ENCODE peak calls at places on chromosomes 7 and 10, in six cellular contexts. G is A549, X is heart left ventricle, L is K562, Y is HepG2, K is gastrocnemius medialis. Z is an unnamed sample.

GRCh38 chr10:133302230-133302629 is 6.4 kb downstream of the TUBGCP2 start:
- ATAC-seq in G (peak), X (peak), L (no peak), Y (peak), K (no peak), Z (no peak)

GRCh38 chr10:114626841-114627240 is 31.2 kb downstream of the ABLIM1 start:
- ATAC-seq in G (no peak), X (no peak), L (no peak), Y (no peak), K (no peak), Z (no peak)

GRCh38 chr10:19713800-19714525 is 102.3 kb upstream of the PLXDC2 start:
- ATAC-seq in G (no peak), X (no peak), L (peak), Y (peak), K (no peak), Z (no peak)

GRCh38 chr7:94763268-94763667 is 107.3 kb upstream of the SGCE start:
- ATAC-seq in G (no peak), X (no peak), L (no peak), Y (no peak), K (no peak), Z (no peak)

GRCh38 chr10:79104264-79104954 is 35.6 kb downstream of the ZMIZ1 start:
- ATAC-seq in G (no peak), X (no peak), L (no peak), Y (no peak), K (no peak), Z (no peak)

GRCh38 chr10:3595736-3596135 is 189.3 kb downstream of the KLF6 start:
- ATAC-seq in G (no peak), X (no peak), L (no peak), Y (no peak), K (no peak), Z (no peak)

GRCh38 chr10:93701903-93702277 is 502 bp downstream of the FRA10AC1 start:
- ATAC-seq in G (peak), X (no peak), L (peak), Y (peak), K (peak), Z (no peak)

GRCh38 chr10:13453896-13454295 is 74.9 kb downstream of the BEND7 start:
- ATAC-seq in G (no peak), X (no peak), L (no peak), Y (no peak), K (no peak), Z (no peak)

GRCh38 chr7:106768324-106768751 is 96.7 kb upstream of the PIK3CG start:
- ATAC-seq in G (no peak), X (no peak), L (peak), Y (no peak), K (no peak), Z (no peak)

GRCh38 chr7:36923185-36923584 is 198.9 kb upstream of the AOAH start:
- ATAC-seq in G (no peak), X (no peak), L (no peak), Y (no peak), K (no peak), Z (no peak)

GRCh38 chr10:78248651-78249464 is 215.2 kb downstream of the RPS24 start:
- ATAC-seq in G (no peak), X (no peak), L (no peak), Y (no peak), K (no peak), Z (peak)

GRCh38 chr7:140239653-140239935 is 62.8 kb upstream of the KDM7A start:
- ATAC-seq in G (peak), X (no peak), L (peak), Y (peak), K (no peak), Z (no peak)

GRCh38 chr10:122087436-122087835 is 98.5 kb downstream of the TACC2 start:
- ATAC-seq in G (peak), X (no peak), L (no peak), Y (no peak), K (no peak), Z (no peak)

GRCh38 chr7:16315280-16315679 is 106.1 kb downstream of the CRPPA start:
- ATAC-seq in G (no peak), X (no peak), L (peak), Y (no peak), K (no peak), Z (no peak)

GRCh38 chr10:2145486-2145885 is 408.2 kb upstream of the ADARB2 start:
- ATAC-seq in G (no peak), X (no peak), L (no peak), Y (no peak), K (no peak), Z (no peak)

GRCh38 chr7:64515330-64515729 is 47.5 kb downstream of the ZNF680 start:
- ATAC-seq in G (no peak), X (no peak), L (no peak), Y (no peak), K (no peak), Z (no peak)

GRCh38 chr10:128337860-128338378 is 211.7 kb upstream of the MKI67 start:
- ATAC-seq in G (no peak), X (peak), L (no peak), Y (no peak), K (peak), Z (no peak)

GRCh38 chr7:132178393-132178765 is 397.9 kb downstream of the PLXNA4 start:
- ATAC-seq in G (no peak), X (no peak), L (no peak), Y (no peak), K (no peak), Z (no peak)

GRCh38 chr7:121480058-121480457 is 84.0 kb upstream of the FAM3C start:
- ATAC-seq in G (no peak), X (no peak), L (no peak), Y (no peak), K (no peak), Z (no peak)

GRCh38 chr10:45408421-45409319 is 34.7 kb downstream of the ALOX5 start:
- ATAC-seq in G (no peak), X (peak), L (peak), Y (no peak), K (no peak), Z (peak)

GRCh38 chr10:45410489-45410806 is 36.4 kb downstream of the ALOX5 start:
- ATAC-seq in G (no peak), X (no peak), L (peak), Y (no peak), K (no peak), Z (no peak)

GRCh38 chr10:45404770-45405120 is 30.7 kb downstream of the ALOX5 start:
- ATAC-seq in G (no peak), X (no peak), L (no peak), Y (no peak), K (no peak), Z (no peak)

GRCh38 chr10:45409782-45410181 is 35.8 kb downstream of the ALOX5 start:
- ATAC-seq in G (no peak), X (no peak), L (peak), Y (no peak), K (no peak), Z (no peak)

DNA sequence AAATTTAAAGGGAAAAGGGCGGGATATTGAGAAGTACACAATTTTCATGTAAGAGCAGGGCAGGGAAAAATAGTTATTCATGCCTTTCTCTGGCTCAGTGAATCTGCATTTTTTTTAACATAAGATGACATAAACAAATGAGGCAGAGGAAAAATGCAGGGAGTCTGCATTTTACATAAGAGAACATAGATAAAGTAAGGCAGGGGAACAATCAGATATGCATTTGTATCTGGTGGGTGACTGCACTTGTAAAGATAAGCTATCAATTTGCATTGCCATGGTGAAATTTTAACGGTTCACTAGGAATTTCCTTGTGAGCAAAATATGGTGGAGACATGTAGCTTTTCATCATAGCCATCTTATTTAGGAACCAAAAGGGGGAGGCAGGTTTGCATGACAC is 33.5 kb downstream of the ALOX5 start:
- ATAC-seq in G (no peak), X (no peak), L (no peak), Y (no peak), K (no peak), Z (no peak)
- TF ChIP-seq POLR2A in G (no peak), X (no peak), L (no peak), Y (no peak), K (no peak), Z (no peak)

DNA sequence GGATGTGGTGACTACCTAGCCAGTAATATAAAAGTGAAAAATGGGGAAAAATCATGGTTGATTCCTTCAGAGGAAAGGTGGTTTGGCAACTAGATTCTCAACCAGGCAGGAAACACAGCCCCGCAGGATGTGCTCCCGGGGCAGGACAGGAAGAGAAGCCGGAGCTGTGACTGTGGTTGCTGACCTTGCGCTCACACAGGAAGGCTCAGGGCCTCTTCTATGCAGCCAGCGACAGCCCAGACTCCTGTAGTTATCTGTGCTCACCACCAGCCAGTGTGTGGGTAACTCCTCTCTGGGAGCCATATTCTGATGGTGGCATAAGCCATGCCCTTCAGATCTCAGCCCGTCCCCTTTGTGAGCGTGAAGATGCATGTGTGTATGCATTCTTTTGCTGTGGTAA is 138.2 kb downstream of the RNF216 start:
- ATAC-seq in G (peak), X (peak), L (peak), Y (no peak), K (no peak), Z (peak)
- TF ChIP-seq POLR2A in G (no peak), X (no peak), L (no peak), Y (no peak), K (no peak), Z (no peak)

GRCh38 chr7:50302486-50303081 is 1.9 kb upstream of the IKZF1 start:
- ATAC-seq in G (peak), X (no peak), L (no peak), Y (peak), K (no peak), Z (no peak)
- TF ChIP-seq POLR2A in G (no peak), X (no peak), L (no peak), Y (no peak), K (no peak), Z (no peak)

GRCh38 chr10:89393898-89394297 is 1.5 kb downstream of the IFIT1 start:
- ATAC-seq in G (no peak), X (no peak), L (no peak), Y (no peak), K (no peak), Z (no peak)

GRCh38 chr10:89390875-89391576 is 1.4 kb upstream of the IFIT1 start:
- ATAC-seq in G (no peak), X (no peak), L (no peak), Y (no peak), K (no peak), Z (no peak)

GRCh38 chr10:89389254-89389653 is 3.2 kb upstream of the IFIT1 start:
- ATAC-seq in G (peak), X (no peak), L (peak), Y (peak), K (no peak), Z (no peak)

GRCh38 chr10:89392974-89393373 is 551 bp downstream of the IFIT1 start:
- ATAC-seq in G (peak), X (peak), L (peak), Y (peak), K (peak), Z (peak)

GRCh38 chr10:89391882-89392756 is at the start of gene IFIT1:
- ATAC-seq in G (peak), X (peak), L (peak), Y (peak), K (peak), Z (peak)
- TF ChIP-seq POLR2A in G (no peak), X (peak), L (no peak), Y (no peak), K (no peak), Z (no peak)

DNA sequence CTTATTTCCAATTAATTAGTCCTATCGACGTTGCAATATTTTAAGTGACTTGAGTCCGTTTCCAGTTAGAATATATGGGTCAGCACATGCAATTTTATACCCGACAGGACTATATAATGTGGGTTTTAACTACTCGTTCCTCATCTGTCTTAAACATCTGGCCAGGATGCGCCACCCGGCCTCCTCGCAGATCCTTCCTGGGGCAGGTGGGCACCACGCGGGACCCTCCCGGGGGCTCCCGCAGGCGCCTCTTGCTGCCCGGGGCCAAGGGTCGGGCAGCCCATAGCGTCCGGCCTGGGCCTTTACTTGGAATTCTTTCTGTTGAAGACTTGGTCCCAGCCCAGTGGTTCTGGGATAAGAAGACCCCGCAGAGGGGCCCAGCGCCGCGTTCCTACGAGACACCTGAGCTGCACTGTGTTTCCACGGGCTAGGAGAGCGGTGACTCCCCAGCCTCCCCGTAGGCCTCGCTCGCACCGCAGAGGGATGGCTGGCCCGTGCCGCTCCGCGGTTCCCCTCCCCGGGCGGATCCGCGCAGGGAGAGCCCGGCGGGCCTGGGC is 10.1 kb upstream of the MNX1 start:
- ATAC-seq in G (no peak), X (peak), L (no peak), Y (peak), K (no peak), Z (no peak)
- TF ChIP-seq POLR2A in G (no peak), X (no peak), L (no peak), Y (no peak), K (no peak), Z (no peak)

DNA sequence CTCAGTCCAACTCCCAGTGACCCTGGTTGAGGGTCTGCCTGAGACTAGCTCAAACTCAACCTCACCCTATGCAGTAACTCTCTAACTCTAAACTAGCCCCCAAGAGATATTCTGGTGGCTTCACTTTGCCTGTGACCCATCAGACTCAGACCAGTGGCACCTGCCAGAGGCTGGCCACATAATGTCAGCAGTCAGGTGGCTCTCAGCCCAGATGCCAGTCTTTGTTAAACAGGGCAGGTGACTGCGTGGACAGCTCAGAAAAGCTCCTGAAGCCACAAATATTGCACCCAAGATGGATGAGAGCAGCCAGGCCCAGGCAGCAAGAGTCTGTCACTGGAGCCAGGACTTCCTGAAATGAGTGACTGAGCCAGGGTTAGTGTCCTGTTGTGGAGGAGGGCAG is 129.7 kb upstream of the TCF7L2 start:
- ATAC-seq in G (no peak), X (no peak), L (no peak), Y (no peak), K (no peak), Z (no peak)
- TF ChIP-seq POLR2A in G (no peak), X (no peak), L (no peak), Y (no peak), K (no peak), Z (no peak)

GRCh38 chr7:25770235-25770634 is 381.8 kb upstream of the NFE2L3 start:
- ATAC-seq in G (no peak), X (no peak), L (no peak), Y (no peak), K (no peak), Z (no peak)
- TF ChIP-seq POLR2A in G (no peak), X (no peak), L (no peak), Y (no peak), K (no peak), Z (no peak)

DNA sequence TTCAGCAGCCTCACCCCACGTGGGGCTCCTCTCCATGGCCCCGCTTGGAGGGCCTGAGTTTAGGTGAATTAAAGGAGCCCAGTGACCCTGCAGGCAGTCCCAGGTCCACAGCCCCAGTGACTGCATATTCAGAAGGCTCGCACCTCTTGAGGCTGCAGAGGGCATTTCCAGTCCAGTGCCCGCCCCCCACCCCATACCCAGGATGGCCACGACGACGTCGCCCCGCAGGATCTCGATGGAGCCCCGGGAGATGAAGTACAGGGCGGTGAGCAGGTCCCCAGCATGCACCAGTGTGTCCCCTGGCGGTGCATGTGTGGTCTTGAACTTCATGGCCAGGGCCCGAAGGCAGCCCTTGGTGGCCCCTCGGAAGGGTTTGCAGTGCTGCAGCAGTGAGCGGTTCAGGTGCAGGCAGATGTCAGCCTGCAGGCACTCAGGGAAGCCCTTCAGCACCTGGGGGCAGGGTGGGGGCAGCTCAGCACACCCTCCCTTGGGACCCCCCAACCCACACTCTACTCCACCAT is 28.1 kb downstream of the KCNH2 start:
- ATAC-seq in G (no peak), X (no peak), L (no peak), Y (peak), K (no peak), Z (no peak)
- TF ChIP-seq POLR2A in G (no peak), X (no peak), L (peak), Y (no peak), K (no peak), Z (no peak)

Z was measured in gastroesophageal sphincter.